ENCODE peak calls at places on chromosomes 12 and 14, in eight cellular contexts. M is GM23248, H is GM23338, U is A549, Y is uterus, Q is IMR-90, N is mesenchymal stem cell, W is tibial artery. E is an unnamed sample.

GRCh38 chr12:130218682-130219081 is 56.4 kb downstream of the FZD10 start:
- DNase-seq in U (no peak), W (no peak), H (no peak), Q (no peak), M (no peak), N (no peak), Y (no peak), E (no peak)

GRCh38 chr12:110107369-110108281 is 16.5 kb upstream of the IFT81 start:
- DNase-seq in Q (peak; percentile 97), M (peak; percentile 93), N (peak; percentile 68), H (no peak), Y (peak; percentile 77), U (peak; percentile 75), W (peak; percentile 61), E (peak; percentile 79)

GRCh38 chr14:64196668-64197411 is 97.3 kb downstream of the ESR2 start:
- DNase-seq in Y (no peak), U (no peak), N (peak; percentile 93), W (no peak), M (peak; percentile 70), H (peak; percentile 77), Q (peak; percentile 64), E (peak; percentile 59)

GRCh38 chr12:106106129-106106566 is 32.6 kb downstream of the NUAK1 start:
- DNase-seq in N (no peak), Y (peak; percentile 53), U (no peak), W (no peak), H (no peak), Q (no peak), M (no peak), E (no peak)

GRCh38 chr14:79951572-79951971 is 259.7 kb downstream of the DIO2 start:
- DNase-seq in N (no peak), Y (no peak), H (no peak), W (no peak), Q (no peak), U (no peak), M (no peak), E (no peak)

GRCh38 chr12:30755395-30755762 is 628 bp upstream of the CAPRIN2 start:
- DNase-seq in W (no peak), Q (no peak), Y (no peak), N (no peak), U (no peak), H (no peak), M (no peak), E (no peak)

GRCh38 chr12:92234533-92234932 is 88.9 kb upstream of the BTG1 start:
- DNase-seq in U (no peak), H (no peak), Y (no peak), N (no peak), W (no peak), M (no peak), Q (no peak), E (no peak)

GRCh38 chr12:79121486-79121885 is 256.9 kb downstream of the SYT1 start:
- DNase-seq in N (peak; percentile 2), U (peak; percentile 6), Q (no peak), W (no peak), M (peak; percentile 22), Y (no peak), H (peak; percentile 53), E (no peak)

GRCh38 chr14:56528927-56529326 is 50.7 kb upstream of the TMEM260 start:
- DNase-seq in Y (no peak), M (no peak), H (peak; percentile 35), N (no peak), U (no peak), W (no peak), Q (no peak), E (no peak)

GRCh38 chr12:15863984-15864383 is 18.2 kb upstream of the STRAP start:
- DNase-seq in W (no peak), N (no peak), H (no peak), Q (no peak), U (no peak), M (no peak), Y (no peak), E (no peak)

GRCh38 chr12:2967651-2968050 is 8.5 kb downstream of the TEAD4 start:
- DNase-seq in N (no peak), M (no peak), Y (no peak), W (no peak), H (no peak), U (no peak), Q (no peak), E (no peak)

GRCh38 chr14:68139466-68140110 is 320.0 kb downstream of the RAD51B start:
- DNase-seq in H (no peak), Y (no peak), M (peak; percentile 24), N (no peak), U (no peak), Q (no peak), W (no peak), E (no peak)

GRCh38 chr14:28651148-28651547 is 115.4 kb upstream of the FOXG1 start:
- DNase-seq in Q (peak; percentile 5), Y (no peak), W (no peak), N (peak; percentile 54), U (no peak), H (peak; percentile 32), M (peak; percentile 35), E (no peak)

GRCh38 chr14:28652782-28653181 is 113.8 kb upstream of the FOXG1 start:
- DNase-seq in W (no peak), U (peak; percentile 13), M (peak; percentile 29), Y (no peak), N (peak; percentile 48), Q (peak; percentile 20), H (no peak), E (no peak)

GRCh38 chr14:28656704-28657255 is 109.8 kb upstream of the FOXG1 start:
- DNase-seq in Q (no peak), M (no peak), U (no peak), Y (no peak), W (no peak), H (no peak), N (no peak), E (no peak)

GRCh38 chr14:28653521-28653920 is 113.1 kb upstream of the FOXG1 start:
- DNase-seq in U (no peak), Q (peak; percentile 9), Y (no peak), H (no peak), W (no peak), M (peak; percentile 21), N (no peak), E (no peak)
- H3K4me1 ChIP-seq in U (peaks cover 27% of the 10 kb centered on the region), Q (no peaks in the 10 kb centered on the region), Y (no peaks in the 10 kb centered on the region), H (peaks cover 6% of the 10 kb centered on the region), W (no peaks in the 10 kb centered on the region), M (no peaks in the 10 kb centered on the region), N (no peaks in the 10 kb centered on the region), E (no peaks in the 10 kb centered on the region)

GRCh38 chr12:123113038-123113437 is 37.9 kb downstream of the PITPNM2 start:
- DNase-seq in Y (no peak), H (no peak), Q (no peak), W (no peak), N (no peak), M (no peak), U (no peak), E (no peak)
- H3K4me1 ChIP-seq in Y (peaks cover 9% of the 10 kb centered on the region), H (no peaks in the 10 kb centered on the region), Q (peaks cover 27% of the 10 kb centered on the region), W (peaks cover 12% of the 10 kb centered on the region), N (peaks cover 25% of the 10 kb centered on the region), M (peaks cover 19% of the 10 kb centered on the region), U (peaks cover 13% of the 10 kb centered on the region), E (peaks cover 3% of the 10 kb centered on the region)

DNA sequence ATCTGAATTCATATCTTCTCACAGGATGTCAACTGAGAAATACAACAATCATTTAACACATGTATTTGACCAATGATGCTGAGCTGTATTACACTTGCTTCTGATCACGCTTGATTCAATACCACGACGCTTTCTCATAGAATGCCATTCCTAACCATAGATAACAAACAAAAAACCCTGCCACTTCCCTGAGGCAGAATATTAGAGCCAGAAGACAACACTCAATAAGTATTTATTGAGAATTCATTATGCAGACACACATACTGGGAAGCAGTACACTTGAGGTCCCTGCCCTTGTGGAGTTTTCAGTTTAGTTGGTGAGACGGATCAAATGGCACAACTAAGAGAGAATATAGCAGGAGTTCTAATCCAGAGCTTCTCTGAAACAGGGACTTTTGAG is 32.4 kb downstream of the BLTP3B start:
- DNase-seq in M (no peak), Q (no peak), H (no peak), N (no peak), U (no peak), Y (no peak), W (no peak), E (no peak)
- H3K4me1 ChIP-seq in M (peaks cover 13% of the 10 kb centered on the region), Q (no peaks in the 10 kb centered on the region), H (no peaks in the 10 kb centered on the region), N (peaks cover 1% of the 10 kb centered on the region), U (no peaks in the 10 kb centered on the region), Y (no peaks in the 10 kb centered on the region), W (no peaks in the 10 kb centered on the region), E (no peaks in the 10 kb centered on the region)

GRCh38 chr12:20628999-20629398 is 66.1 kb upstream of the SLCO1C1 start:
- DNase-seq in Q (no peak), M (no peak), Y (no peak), U (no peak), N (no peak), H (no peak), W (no peak), E (no peak)
- H3K4me1 ChIP-seq in Q (no peaks in the 10 kb centered on the region), M (peaks cover 5% of the 10 kb centered on the region), Y (peaks cover 4% of the 10 kb centered on the region), U (peaks cover 55% of the 10 kb centered on the region), N (peaks cover 4% of the 10 kb centered on the region), H (peaks cover 31% of the 10 kb centered on the region), W (no peaks in the 10 kb centered on the region), E (peaks cover 7% of the 10 kb centered on the region)

DNA sequence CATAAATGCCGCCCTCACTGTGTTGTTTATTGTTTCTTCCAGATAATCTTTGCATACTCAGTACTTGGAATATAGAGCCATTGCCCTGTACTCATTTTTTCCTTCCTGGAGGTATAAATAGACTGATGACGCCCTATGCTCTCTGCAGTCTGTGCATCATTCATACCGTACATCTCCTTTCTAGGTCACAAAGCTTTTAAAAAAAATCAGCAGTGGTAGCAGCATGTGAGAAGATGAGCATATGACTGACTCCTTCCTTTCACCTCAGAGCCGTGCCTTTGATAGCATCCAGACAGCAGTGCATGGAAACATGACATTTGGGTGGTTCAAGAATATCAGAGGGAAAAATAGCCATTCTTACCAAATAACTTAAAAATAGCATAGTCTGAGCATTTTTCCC is 77.4 kb downstream of the PDE3A start:
- DNase-seq in W (no peak), M (no peak), Y (no peak), H (no peak), N (peak; percentile 42), U (no peak), Q (peak; percentile 28), E (no peak)
- H3K4me1 ChIP-seq in W (no peaks in the 10 kb centered on the region), M (no peaks in the 10 kb centered on the region), Y (no peaks in the 10 kb centered on the region), H (peaks cover 61% of the 10 kb centered on the region), N (no peaks in the 10 kb centered on the region), U (peaks cover 8% of the 10 kb centered on the region), Q (peaks cover 6% of the 10 kb centered on the region), E (peaks cover 19% of the 10 kb centered on the region)

GRCh38 chr14:50001146-50001998 is 108.5 kb downstream of the ARF6 start:
- DNase-seq in U (peak; percentile 65), H (peak; percentile 45), M (peak; percentile 99), Y (peak; percentile 44), W (peak; percentile 57), Q (peak; percentile 70), N (peak; percentile 94), E (no peak)

GRCh38 chr14:50001999-50002925 is 109.4 kb downstream of the ARF6 start:
- DNase-seq in N (no peak), H (peak; percentile 17), M (no peak), Y (no peak), U (no peak), W (peak; percentile 28), Q (no peak), E (no peak)

GRCh38 chr14:50006141-50006540 is 110.2 kb downstream of the VCPKMT start:
- DNase-seq in U (no peak), W (no peak), N (no peak), M (no peak), H (no peak), Y (no peak), Q (no peak), E (no peak)

GRCh38 chr14:50002926-50003212 is 110.0 kb downstream of the ARF6 start:
- DNase-seq in W (no peak), U (no peak), M (no peak), Q (no peak), Y (no peak), N (peak; percentile 12), H (no peak), E (no peak)

GRCh38 chr14:50003213-50004021 is 110.5 kb downstream of the ARF6 start:
- DNase-seq in W (peak; percentile 79), Y (peak; percentile 73), U (peak; percentile 80), M (peak; percentile 88), N (peak; percentile 81), H (peak; percentile 72), Q (peak; percentile 35), E (peak; percentile 92)
- H3K4me1 ChIP-seq in W (no peaks in the 10 kb centered on the region), Y (peaks cover 5% of the 10 kb centered on the region), U (peaks cover 64% of the 10 kb centered on the region), M (peaks cover 54% of the 10 kb centered on the region), N (peaks cover 28% of the 10 kb centered on the region), H (peaks cover 28% of the 10 kb centered on the region), Q (peaks cover 39% of the 10 kb centered on the region), E (peaks cover 2% of the 10 kb centered on the region)